ENCODE peak calls at places on chromosome 18, in eight cellular contexts. S is NCI-H1105 treated with DMSO at 0.1 percent for 48 hours, Q is pancreas, Y is transverse colon, U is PC-9, G is mesothelial cell of epicardium, T is SHP77 treated with DMSO at 0.1 percent for 48 hours, B is GM19239. R is an unnamed sample.
A peak's percentile ranks its signal among the peaks of the same experiment; 100 is the strongest.

GRCh38 chr18:6929370-6930102 is 188.1 kb downstream of the LAMA1 start:
- DNase-seq in S (no peak), Q (peak; percentile 50), Y (peak; percentile 47), U (no peak), G (no peak), T (no peak), B (no peak), R (no peak)

GRCh38 chr18:9055185-9055584 is 47.3 kb upstream of the NDUFV2 start:
- DNase-seq in S (no peak), Q (no peak), Y (no peak), U (no peak), G (no peak), T (no peak), B (no peak), R (no peak)

GRCh38 chr18:68342039-68342659 is 372.8 kb downstream of the TMX3 start:
- DNase-seq in S (no peak), Q (no peak), Y (no peak), U (no peak), G (no peak), T (no peak), B (no peak), R (no peak)

GRCh38 chr18:58915006-58915799 is 50.5 kb downstream of the ZNF532 start:
- DNase-seq in S (no peak), Q (no peak), Y (no peak), U (no peak), G (no peak), T (no peak), B (no peak), R (no peak)

GRCh38 chr18:1047406-1047805 is 142.7 kb downstream of the ADCYAP1 start:
- DNase-seq in S (no peak), Q (no peak), Y (no peak), U (no peak), G (no peak), T (no peak), B (no peak), R (no peak)

GRCh38 chr18:46338213-46338612 is 234.0 kb downstream of the HAUS1 start:
- DNase-seq in S (peak; percentile 15), Q (no peak), Y (no peak), U (no peak), G (no peak), T (no peak), B (no peak), R (no peak)

GRCh38 chr18:37420315-37420880 is 145.2 kb downstream of the CELF4 start:
- DNase-seq in S (no peak), Q (no peak), Y (no peak), U (no peak), G (no peak), T (no peak), B (no peak), R (no peak)

GRCh38 chr18:42401131-42401673 is 446.2 kb downstream of the PIK3C3 start:
- DNase-seq in S (no peak), Q (no peak), Y (no peak), U (no peak), G (no peak), T (no peak), B (no peak), R (no peak)

GRCh38 chr18:54828986-54829385 is 709 bp downstream of the RAB27B start:
- DNase-seq in S (no peak), Q (no peak), Y (no peak), U (no peak), G (no peak), T (no peak), B (no peak), R (no peak)

GRCh38 chr18:46343940-46344372 is 239.8 kb downstream of the HAUS1 start:
- DNase-seq in S (peak; percentile 53), Q (no peak), Y (peak; percentile 38), U (no peak), G (no peak), T (no peak), B (peak; percentile 62), R (peak; percentile 65)

GRCh38 chr18:3012306-3012919 is 531 bp downstream of the LPIN2 start:
- DNase-seq in S (peak; percentile 9), Q (peak; percentile 61), Y (peak; percentile 41), U (no peak), G (peak; percentile 69), T (no peak), B (no peak), R (peak; percentile 62)

GRCh38 chr18:22335644-22336275 is 82.0 kb downstream of the CTAGE1 start:
- DNase-seq in S (no peak), Q (no peak), Y (peak; percentile 83), U (peak; percentile 13), G (no peak), T (no peak), B (no peak), R (no peak)

GRCh38 chr18:9596843-9597242 is 17.5 kb downstream of the PPP4R1 start:
- DNase-seq in S (no peak), Q (no peak), Y (no peak), U (no peak), G (no peak), T (no peak), B (no peak), R (no peak)

GRCh38 chr18:12335503-12335902 is 27.5 kb downstream of the TUBB6 start:
- DNase-seq in S (no peak), Q (no peak), Y (no peak), U (no peak), G (no peak), T (no peak), B (no peak), R (no peak)

GRCh38 chr18:46677609-46678470 is 20.8 kb upstream of the LOXHD1 start:
- DNase-seq in S (no peak), Q (no peak), Y (no peak), U (no peak), G (no peak), T (no peak), B (no peak), R (no peak)

GRCh38 chr18:41761329-41762028 is 193.6 kb upstream of the PIK3C3 start:
- DNase-seq in S (no peak), Q (no peak), Y (no peak), U (peak; percentile 1), G (no peak), T (no peak), B (no peak), R (no peak)

GRCh38 chr18:72700961-72701710 is 157.0 kb upstream of the CBLN2 start:
- DNase-seq in S (peak; percentile 18), Q (no peak), Y (no peak), U (no peak), G (no peak), T (peak; percentile 11), B (no peak), R (no peak)

GRCh38 chr18:77077401-77077800 is 55.2 kb downstream of the MBP start:
- DNase-seq in S (no peak), Q (no peak), Y (no peak), U (no peak), G (no peak), T (no peak), B (no peak), R (no peak)

GRCh38 chr18:36519358-36519757 is 221.8 kb downstream of the FHOD3 start:
- DNase-seq in S (no peak), Q (no peak), Y (no peak), U (peak; percentile 18), G (no peak), T (no peak), B (no peak), R (no peak)

GRCh38 chr18:70333757-70334156 is 44.9 kb downstream of the SOCS6 start:
- DNase-seq in S (no peak), Q (no peak), Y (no peak), U (peak; percentile 6), G (no peak), T (no peak), B (no peak), R (no peak)

GRCh38 chr18:47249602-47250001 is 1.9 kb downstream of the SKOR2 start:
- DNase-seq in S (no peak), Q (no peak), Y (no peak), U (no peak), G (no peak), T (no peak), B (no peak), R (no peak)

GRCh38 chr18:13558132-13558531 is 168.2 kb downstream of the FAM210A start:
- DNase-seq in S (peak; percentile 38), Q (no peak), Y (no peak), U (peak; percentile 11), G (peak; percentile 42), T (no peak), B (peak; percentile 63), R (peak; percentile 60)

GRCh38 chr18:30748541-30748940 is 294.0 kb downstream of the DSC3 start:
- DNase-seq in S (no peak), Q (no peak), Y (no peak), U (no peak), G (no peak), T (no peak), B (no peak), R (no peak)

GRCh38 chr18:3726241-3726951 is 276.4 kb downstream of the TGIF1 start:
- DNase-seq in S (peak; percentile 49), Q (no peak), Y (no peak), U (no peak), G (no peak), T (peak; percentile 85), B (no peak), R (no peak)

GRCh38 chr18:3903341-3903740 is 453.4 kb downstream of the TGIF1 start:
- DNase-seq in S (no peak), Q (no peak), Y (no peak), U (no peak), G (no peak), T (no peak), B (no peak), R (no peak)

GRCh38 chr18:35236964-35237363 is 3.9 kb upstream of the ZNF397 start:
- DNase-seq in S (no peak), Q (no peak), Y (no peak), U (no peak), G (no peak), T (no peak), B (no peak), R (no peak)

GRCh38 chr18:74819433-74820059 is 221.9 kb downstream of the ZNF407 start:
- DNase-seq in S (peak; percentile 5), Q (no peak), Y (no peak), U (no peak), G (no peak), T (no peak), B (no peak), R (no peak)

R was measured in Right ventricle myocardium superior.